ENCODE peak calls at places on chromosomes 4 and X, in ten cellular contexts. One of them, this sample, is unnamed.

GRCh38 chrX:132488092-132488749 is 617 bp downstream of the MBNL3 start:
- DNase-seq in upper lobe of right lung: no peak
- DNase-seq in putamen: no peak
- DNase-seq in CD4-positive, alpha-beta T cell: no peak
- DNase-seq in GDM1: peak; percentile 45
- DNase-seq in SJCRH30: peak; percentile 22
- DNase-seq in effector memory CD8-positive, alpha-beta T cell: peak; percentile 16
- DNase-seq in astrocyte of the spinal cord: peak; percentile 21
- DNase-seq in M059J: peak; percentile 58
- DNase-seq in fibroblast of the aortic adventitia: peak; percentile 36
- DNase-seq in this sample: peak; percentile 25

GRCh38 chrX:74179071-74179470 is 124.9 kb upstream of the ZCCHC13 start:
- DNase-seq in GDM1: no peak
- DNase-seq in effector memory CD8-positive, alpha-beta T cell: no peak
- DNase-seq in upper lobe of right lung: no peak
- DNase-seq in astrocyte of the spinal cord: peak; percentile 58
- DNase-seq in CD4-positive, alpha-beta T cell: no peak
- DNase-seq in fibroblast of the aortic adventitia: peak; percentile 59
- DNase-seq in putamen: no peak
- DNase-seq in SJCRH30: no peak
- DNase-seq in M059J: peak; percentile 81
- DNase-seq in this sample: peak; percentile 44

GRCh38 chr4:108166038-108166437 is 2.7 kb downstream of the LEF1 start:
- DNase-seq in fibroblast of the aortic adventitia: no peak
- DNase-seq in astrocyte of the spinal cord: no peak
- DNase-seq in SJCRH30: no peak
- DNase-seq in putamen: no peak
- DNase-seq in effector memory CD8-positive, alpha-beta T cell: no peak
- DNase-seq in M059J: no peak
- DNase-seq in GDM1: no peak
- DNase-seq in CD4-positive, alpha-beta T cell: peak; percentile 19
- DNase-seq in upper lobe of right lung: no peak
- DNase-seq in this sample: no peak

GRCh38 chrX:40103565-40104323 is 6.0 kb upstream of the BCOR start:
- DNase-seq in CD4-positive, alpha-beta T cell: no peak
- DNase-seq in putamen: no peak
- DNase-seq in astrocyte of the spinal cord: no peak
- DNase-seq in M059J: no peak
- DNase-seq in effector memory CD8-positive, alpha-beta T cell: no peak
- DNase-seq in fibroblast of the aortic adventitia: no peak
- DNase-seq in upper lobe of right lung: no peak
- DNase-seq in SJCRH30: no peak
- DNase-seq in GDM1: no peak
- DNase-seq in this sample: no peak

GRCh38 chr4:1336079-1336478 is 10.9 kb upstream of the UVSSA start:
- DNase-seq in M059J: peak; percentile 10
- DNase-seq in upper lobe of right lung: no peak
- DNase-seq in GDM1: no peak
- DNase-seq in CD4-positive, alpha-beta T cell: no peak
- DNase-seq in astrocyte of the spinal cord: no peak
- DNase-seq in SJCRH30: no peak
- DNase-seq in effector memory CD8-positive, alpha-beta T cell: no peak
- DNase-seq in fibroblast of the aortic adventitia: peak; percentile 24
- DNase-seq in putamen: no peak
- DNase-seq in this sample: peak; percentile 61

GRCh38 chrX:72572248-72573157 is at the start of gene HDAC8:
- DNase-seq in GDM1: peak; percentile 61
- DNase-seq in effector memory CD8-positive, alpha-beta T cell: peak; percentile 42
- DNase-seq in SJCRH30: peak; percentile 84
- DNase-seq in CD4-positive, alpha-beta T cell: peak; percentile 9
- DNase-seq in astrocyte of the spinal cord: peak; percentile 90
- DNase-seq in putamen: peak; percentile 78
- DNase-seq in upper lobe of right lung: peak; percentile 80
- DNase-seq in M059J: peak; percentile 88
- DNase-seq in fibroblast of the aortic adventitia: peak; percentile 91
- DNase-seq in this sample: peak; percentile 79

GRCh38 chrX:21509912-21510311 is 135.7 kb downstream of the CNKSR2 start:
- DNase-seq in astrocyte of the spinal cord: peak; percentile 34
- DNase-seq in fibroblast of the aortic adventitia: peak; percentile 6
- DNase-seq in putamen: no peak
- DNase-seq in upper lobe of right lung: no peak
- DNase-seq in CD4-positive, alpha-beta T cell: no peak
- DNase-seq in M059J: no peak
- DNase-seq in effector memory CD8-positive, alpha-beta T cell: no peak
- DNase-seq in SJCRH30: no peak
- DNase-seq in GDM1: no peak
- DNase-seq in this sample: peak; percentile 32

GRCh38 chrX:85326234-85327059 is 53.0 kb downstream of the POF1B start:
- DNase-seq in upper lobe of right lung: peak; percentile 32
- DNase-seq in M059J: no peak
- DNase-seq in effector memory CD8-positive, alpha-beta T cell: no peak
- DNase-seq in fibroblast of the aortic adventitia: no peak
- DNase-seq in CD4-positive, alpha-beta T cell: no peak
- DNase-seq in GDM1: no peak
- DNase-seq in SJCRH30: no peak
- DNase-seq in astrocyte of the spinal cord: no peak
- DNase-seq in putamen: no peak
- DNase-seq in this sample: no peak

GRCh38 chr4:632391-632790 is 7.0 kb downstream of the PDE6B start:
- DNase-seq in effector memory CD8-positive, alpha-beta T cell: no peak
- DNase-seq in M059J: no peak
- DNase-seq in GDM1: no peak
- DNase-seq in upper lobe of right lung: no peak
- DNase-seq in fibroblast of the aortic adventitia: no peak
- DNase-seq in SJCRH30: no peak
- DNase-seq in astrocyte of the spinal cord: no peak
- DNase-seq in putamen: no peak
- DNase-seq in CD4-positive, alpha-beta T cell: no peak
- DNase-seq in this sample: no peak

GRCh38 chrX:68669094-68669830 is 21.8 kb downstream of the STARD8 start:
- DNase-seq in fibroblast of the aortic adventitia: peak; percentile 47
- DNase-seq in GDM1: no peak
- DNase-seq in M059J: no peak
- DNase-seq in SJCRH30: peak; percentile 91
- DNase-seq in putamen: no peak
- DNase-seq in astrocyte of the spinal cord: peak; percentile 53
- DNase-seq in upper lobe of right lung: no peak
- DNase-seq in effector memory CD8-positive, alpha-beta T cell: no peak
- DNase-seq in CD4-positive, alpha-beta T cell: no peak
- DNase-seq in this sample: no peak

GRCh38 chr4:3373468-3373867 is 68.3 kb upstream of the HGFAC start:
- DNase-seq in effector memory CD8-positive, alpha-beta T cell: no peak
- DNase-seq in GDM1: no peak
- DNase-seq in SJCRH30: no peak
- DNase-seq in upper lobe of right lung: no peak
- DNase-seq in astrocyte of the spinal cord: no peak
- DNase-seq in M059J: no peak
- DNase-seq in fibroblast of the aortic adventitia: no peak
- DNase-seq in CD4-positive, alpha-beta T cell: no peak
- DNase-seq in putamen: no peak
- DNase-seq in this sample: no peak

GRCh38 chr4:7032591-7032990 is 10.6 kb upstream of the TADA2B start:
- DNase-seq in astrocyte of the spinal cord: no peak
- DNase-seq in GDM1: no peak
- DNase-seq in M059J: no peak
- DNase-seq in fibroblast of the aortic adventitia: no peak
- DNase-seq in putamen: no peak
- DNase-seq in effector memory CD8-positive, alpha-beta T cell: no peak
- DNase-seq in upper lobe of right lung: no peak
- DNase-seq in SJCRH30: no peak
- DNase-seq in CD4-positive, alpha-beta T cell: no peak
- DNase-seq in this sample: no peak

GRCh38 chr4:126790633-126791032 is 842.1 kb upstream of the INTU start:
- DNase-seq in upper lobe of right lung: no peak
- DNase-seq in putamen: no peak
- DNase-seq in fibroblast of the aortic adventitia: peak; percentile 64
- DNase-seq in GDM1: no peak
- DNase-seq in astrocyte of the spinal cord: no peak
- DNase-seq in CD4-positive, alpha-beta T cell: no peak
- DNase-seq in SJCRH30: no peak
- DNase-seq in M059J: no peak
- DNase-seq in effector memory CD8-positive, alpha-beta T cell: no peak
- DNase-seq in this sample: peak; percentile 66

GRCh38 chr4:4666693-4667642 is 125.1 kb upstream of the STX18 start:
- DNase-seq in effector memory CD8-positive, alpha-beta T cell: no peak
- DNase-seq in CD4-positive, alpha-beta T cell: no peak
- DNase-seq in SJCRH30: no peak
- DNase-seq in putamen: no peak
- DNase-seq in M059J: peak; percentile 57
- DNase-seq in fibroblast of the aortic adventitia: peak; percentile 59
- DNase-seq in GDM1: no peak
- DNase-seq in astrocyte of the spinal cord: no peak
- DNase-seq in upper lobe of right lung: no peak
- DNase-seq in this sample: peak; percentile 93

GRCh38 chr4:106909776-106910175 is 126.3 kb downstream of the DKK2 start:
- DNase-seq in M059J: no peak
- DNase-seq in astrocyte of the spinal cord: no peak
- DNase-seq in fibroblast of the aortic adventitia: no peak
- DNase-seq in effector memory CD8-positive, alpha-beta T cell: no peak
- DNase-seq in GDM1: no peak
- DNase-seq in putamen: no peak
- DNase-seq in SJCRH30: no peak
- DNase-seq in CD4-positive, alpha-beta T cell: no peak
- DNase-seq in upper lobe of right lung: no peak
- DNase-seq in this sample: no peak

GRCh38 chr4:163540448-163540847 is 46.0 kb downstream of the TMA16 start:
- DNase-seq in fibroblast of the aortic adventitia: no peak
- DNase-seq in M059J: no peak
- DNase-seq in putamen: no peak
- DNase-seq in upper lobe of right lung: no peak
- DNase-seq in astrocyte of the spinal cord: no peak
- DNase-seq in GDM1: no peak
- DNase-seq in effector memory CD8-positive, alpha-beta T cell: no peak
- DNase-seq in CD4-positive, alpha-beta T cell: no peak
- DNase-seq in SJCRH30: no peak
- DNase-seq in this sample: no peak

GRCh38 chrX:110409925-110410324 is 51.3 kb downstream of the RTL9 start:
- DNase-seq in astrocyte of the spinal cord: peak; percentile 43
- DNase-seq in upper lobe of right lung: no peak
- DNase-seq in CD4-positive, alpha-beta T cell: no peak
- DNase-seq in fibroblast of the aortic adventitia: peak; percentile 42
- DNase-seq in putamen: no peak
- DNase-seq in SJCRH30: no peak
- DNase-seq in M059J: peak; percentile 85
- DNase-seq in GDM1: no peak
- DNase-seq in effector memory CD8-positive, alpha-beta T cell: no peak
- DNase-seq in this sample: no peak

GRCh38 chr4:52640808-52641595 is 18.1 kb downstream of the USP46 start:
- DNase-seq in GDM1: no peak
- DNase-seq in effector memory CD8-positive, alpha-beta T cell: no peak
- DNase-seq in SJCRH30: no peak
- DNase-seq in fibroblast of the aortic adventitia: peak; percentile 79
- DNase-seq in CD4-positive, alpha-beta T cell: no peak
- DNase-seq in putamen: no peak
- DNase-seq in astrocyte of the spinal cord: peak; percentile 50
- DNase-seq in M059J: peak; percentile 63
- DNase-seq in upper lobe of right lung: no peak
- DNase-seq in this sample: peak; percentile 15

GRCh38 chrX:65866146-65866545 is 173.7 kb downstream of the VSIG4 start:
- DNase-seq in astrocyte of the spinal cord: no peak
- DNase-seq in fibroblast of the aortic adventitia: no peak
- DNase-seq in upper lobe of right lung: no peak
- DNase-seq in putamen: no peak
- DNase-seq in CD4-positive, alpha-beta T cell: no peak
- DNase-seq in SJCRH30: no peak
- DNase-seq in effector memory CD8-positive, alpha-beta T cell: peak; percentile 5
- DNase-seq in GDM1: no peak
- DNase-seq in M059J: no peak
- DNase-seq in this sample: no peak

GRCh38 chrX:153495362-153495751 is 577 bp downstream of the BGN start:
- DNase-seq in SJCRH30: no peak
- DNase-seq in CD4-positive, alpha-beta T cell: no peak
- DNase-seq in putamen: no peak
- DNase-seq in fibroblast of the aortic adventitia: peak; percentile 66
- DNase-seq in M059J: peak; percentile 53
- DNase-seq in astrocyte of the spinal cord: peak; percentile 27
- DNase-seq in effector memory CD8-positive, alpha-beta T cell: no peak
- DNase-seq in GDM1: no peak
- DNase-seq in upper lobe of right lung: no peak
- DNase-seq in this sample: no peak

GRCh38 chrX:107630031-107630689 is 1.9 kb downstream of the PRPS1 start:
- DNase-seq in M059J: no peak
- DNase-seq in putamen: no peak
- DNase-seq in GDM1: no peak
- DNase-seq in astrocyte of the spinal cord: no peak
- DNase-seq in CD4-positive, alpha-beta T cell: no peak
- DNase-seq in upper lobe of right lung: no peak
- DNase-seq in SJCRH30: no peak
- DNase-seq in fibroblast of the aortic adventitia: no peak
- DNase-seq in effector memory CD8-positive, alpha-beta T cell: no peak
- DNase-seq in this sample: no peak

GRCh38 chrX:39890807-39891206 is 207.0 kb downstream of the BCOR start:
- DNase-seq in GDM1: no peak
- DNase-seq in CD4-positive, alpha-beta T cell: no peak
- DNase-seq in putamen: no peak
- DNase-seq in M059J: no peak
- DNase-seq in upper lobe of right lung: no peak
- DNase-seq in fibroblast of the aortic adventitia: no peak
- DNase-seq in astrocyte of the spinal cord: no peak
- DNase-seq in effector memory CD8-positive, alpha-beta T cell: no peak
- DNase-seq in SJCRH30: no peak
- DNase-seq in this sample: no peak

GRCh38 chrX:150569155-150569477 is 695 bp downstream of the MTM1 start:
- DNase-seq in SJCRH30: no peak
- DNase-seq in astrocyte of the spinal cord: peak; percentile 28
- DNase-seq in M059J: peak; percentile 50
- DNase-seq in fibroblast of the aortic adventitia: peak; percentile 46
- DNase-seq in GDM1: no peak
- DNase-seq in CD4-positive, alpha-beta T cell: peak; percentile 25
- DNase-seq in upper lobe of right lung: peak; percentile 71
- DNase-seq in effector memory CD8-positive, alpha-beta T cell: peak; percentile 23
- DNase-seq in putamen: no peak
- DNase-seq in this sample: peak; percentile 35

GRCh38 chrX:107723501-107723900 is 52.1 kb downstream of the TSC22D3 start:
- DNase-seq in upper lobe of right lung: no peak
- DNase-seq in fibroblast of the aortic adventitia: no peak
- DNase-seq in M059J: no peak
- DNase-seq in GDM1: no peak
- DNase-seq in astrocyte of the spinal cord: no peak
- DNase-seq in putamen: no peak
- DNase-seq in CD4-positive, alpha-beta T cell: no peak
- DNase-seq in SJCRH30: no peak
- DNase-seq in effector memory CD8-positive, alpha-beta T cell: no peak
- DNase-seq in this sample: no peak

GRCh38 chr4:40473578-40474388 is 138.7 kb downstream of the CHRNA9 start:
- DNase-seq in SJCRH30: no peak
- DNase-seq in astrocyte of the spinal cord: no peak
- DNase-seq in upper lobe of right lung: no peak
- DNase-seq in M059J: no peak
- DNase-seq in effector memory CD8-positive, alpha-beta T cell: no peak
- DNase-seq in fibroblast of the aortic adventitia: no peak
- DNase-seq in putamen: no peak
- DNase-seq in CD4-positive, alpha-beta T cell: no peak
- DNase-seq in GDM1: no peak
- DNase-seq in this sample: no peak

GRCh38 chrX:24837966-24838365 is 144.2 kb downstream of the POLA1 start:
- DNase-seq in CD4-positive, alpha-beta T cell: no peak
- DNase-seq in fibroblast of the aortic adventitia: no peak
- DNase-seq in putamen: no peak
- DNase-seq in effector memory CD8-positive, alpha-beta T cell: no peak
- DNase-seq in astrocyte of the spinal cord: no peak
- DNase-seq in GDM1: no peak
- DNase-seq in M059J: no peak
- DNase-seq in upper lobe of right lung: no peak
- DNase-seq in SJCRH30: no peak
- DNase-seq in this sample: no peak

GRCh38 chr4:116092961-116093360 is 979.5 kb upstream of the NDST4 start:
- DNase-seq in CD4-positive, alpha-beta T cell: no peak
- DNase-seq in SJCRH30: no peak
- DNase-seq in putamen: no peak
- DNase-seq in astrocyte of the spinal cord: no peak
- DNase-seq in fibroblast of the aortic adventitia: no peak
- DNase-seq in upper lobe of right lung: no peak
- DNase-seq in M059J: no peak
- DNase-seq in effector memory CD8-positive, alpha-beta T cell: no peak
- DNase-seq in GDM1: no peak
- DNase-seq in this sample: no peak

GRCh38 chr4:121829511-121829910 is 5.8 kb upstream of the CCNA2 start:
- DNase-seq in fibroblast of the aortic adventitia: no peak
- DNase-seq in SJCRH30: no peak
- DNase-seq in upper lobe of right lung: no peak
- DNase-seq in GDM1: no peak
- DNase-seq in putamen: no peak
- DNase-seq in CD4-positive, alpha-beta T cell: no peak
- DNase-seq in M059J: no peak
- DNase-seq in astrocyte of the spinal cord: no peak
- DNase-seq in effector memory CD8-positive, alpha-beta T cell: no peak
- DNase-seq in this sample: peak; percentile 24

This sample was measured in AG10803.